ENCODE peak calls at places on chromosomes 13 and 19, in six cellular contexts. One of them, this sample, is unnamed.

GRCh38 chr19:8401981-8402411 is 11.1 kb upstream of the MARCHF2 start:
- DNase-seq in HepG2: no peak
- DNase-seq in A549: no peak
- DNase-seq in GM12878: no peak
- DNase-seq in K562: no peak
- DNase-seq in GM23338: no peak
- DNase-seq in this sample: no peak

GRCh38 chr13:44989941-44990340 is 603 bp downstream of the GPALPP1 start:
- DNase-seq in HepG2: no peak
- DNase-seq in A549: peak; percentile 5
- DNase-seq in GM12878: no peak
- DNase-seq in K562: no peak
- DNase-seq in GM23338: peak; percentile 22
- DNase-seq in this sample: no peak

GRCh38 chr19:1231729-1232128 is 6.1 kb downstream of the CBARP start:
- DNase-seq in HepG2: no peak
- DNase-seq in A549: no peak
- DNase-seq in GM12878: no peak
- DNase-seq in K562: no peak
- DNase-seq in GM23338: no peak
- DNase-seq in this sample: no peak

GRCh38 chr13:83716121-83716520 is 166.2 kb downstream of the SLITRK1 start:
- DNase-seq in HepG2: no peak
- DNase-seq in A549: no peak
- DNase-seq in GM12878: no peak
- DNase-seq in K562: no peak
- DNase-seq in GM23338: peak; percentile 3
- DNase-seq in this sample: no peak

GRCh38 chr13:90686438-90686837 is 661.0 kb upstream of the MIR17HG start:
- DNase-seq in HepG2: no peak
- DNase-seq in A549: no peak
- DNase-seq in GM12878: no peak
- DNase-seq in K562: no peak
- DNase-seq in GM23338: no peak
- DNase-seq in this sample: no peak

GRCh38 chr19:33052352-33052972 is 12.2 kb downstream of the RHPN2 start:
- DNase-seq in HepG2: peak; percentile 60
- DNase-seq in A549: no peak
- DNase-seq in GM12878: no peak
- DNase-seq in K562: no peak
- DNase-seq in GM23338: no peak
- DNase-seq in this sample: no peak

GRCh38 chr19:34480971-34481821 is at the start of gene WTIP:
- DNase-seq in HepG2: peak; percentile 62
- DNase-seq in A549: peak; percentile 82
- DNase-seq in GM12878: no peak
- DNase-seq in K562: no peak
- DNase-seq in GM23338: peak; percentile 89
- DNase-seq in this sample: no peak

GRCh38 chr19:14497347-14497921 is 1.5 kb upstream of the GIPC1 start:
- DNase-seq in HepG2: peak; percentile 74
- DNase-seq in A549: no peak
- DNase-seq in GM12878: no peak
- DNase-seq in K562: no peak
- DNase-seq in GM23338: peak; percentile 50
- DNase-seq in this sample: no peak

GRCh38 chr13:40445557-40445990 is 220.9 kb downstream of the FOXO1 start:
- DNase-seq in HepG2: no peak
- DNase-seq in A549: no peak
- DNase-seq in GM12878: peak; percentile 99
- DNase-seq in K562: no peak
- DNase-seq in GM23338: peak; percentile 14
- DNase-seq in this sample: no peak

GRCh38 chr19:51607920-51608562 is 22.2 kb downstream of the SIGLEC5 start:
- DNase-seq in HepG2: peak; percentile 60
- DNase-seq in A549: no peak
- DNase-seq in GM12878: no peak
- DNase-seq in K562: peak; percentile 87
- DNase-seq in GM23338: peak; percentile 94
- DNase-seq in this sample: peak; percentile 63

GRCh38 chr13:101698400-101698799 is 245.9 kb downstream of the ITGBL1 start:
- DNase-seq in HepG2: no peak
- DNase-seq in A549: no peak
- DNase-seq in GM12878: no peak
- DNase-seq in K562: no peak
- DNase-seq in GM23338: no peak
- DNase-seq in this sample: no peak

GRCh38 chr19:51024924-51025323 is 1.5 kb downstream of the KLK11 start:
- DNase-seq in HepG2: no peak
- DNase-seq in A549: no peak
- DNase-seq in GM12878: no peak
- DNase-seq in K562: no peak
- DNase-seq in GM23338: no peak
- DNase-seq in this sample: no peak

GRCh38 chr13:24747248-24748151 is 16.5 kb upstream of the RNF17 start:
- DNase-seq in HepG2: no peak
- DNase-seq in A549: no peak
- DNase-seq in GM12878: no peak
- DNase-seq in K562: no peak
- DNase-seq in GM23338: peak; percentile 79
- DNase-seq in this sample: no peak

GRCh38 chr19:5046339-5047039 is 77.6 kb downstream of the KDM4B start:
- DNase-seq in HepG2: peak; percentile 87
- DNase-seq in A549: peak; percentile 86
- DNase-seq in GM12878: no peak
- DNase-seq in K562: no peak
- DNase-seq in GM23338: no peak
- DNase-seq in this sample: no peak

GRCh38 chr13:109764474-109765292 is 21.7 kb downstream of the IRS2 start:
- DNase-seq in HepG2: no peak
- DNase-seq in A549: no peak
- DNase-seq in GM12878: no peak
- DNase-seq in K562: no peak
- DNase-seq in GM23338: peak; percentile 12
- DNase-seq in this sample: no peak

GRCh38 chr19:33684550-33685303 is 63.0 kb downstream of the CHST8 start:
- DNase-seq in HepG2: no peak
- DNase-seq in A549: no peak
- DNase-seq in GM12878: no peak
- DNase-seq in K562: no peak
- DNase-seq in GM23338: no peak
- DNase-seq in this sample: no peak

GRCh38 chr13:79837741-79838450 is 356.9 kb downstream of the NDFIP2 start:
- DNase-seq in HepG2: no peak
- DNase-seq in A549: no peak
- DNase-seq in GM12878: no peak
- DNase-seq in K562: no peak
- DNase-seq in GM23338: no peak
- DNase-seq in this sample: no peak

GRCh38 chr19:7852851-7853759 is 21.1 kb downstream of the PRR36 start:
- DNase-seq in HepG2: peak; percentile 90
- DNase-seq in A549: peak; percentile 78
- DNase-seq in GM12878: no peak
- DNase-seq in K562: peak; percentile 97
- DNase-seq in GM23338: peak; percentile 97
- DNase-seq in this sample: no peak

GRCh38 chr13:43816401-43816889 is 29.7 kb upstream of the ENOX1 start:
- DNase-seq in HepG2: no peak
- DNase-seq in A549: no peak
- DNase-seq in GM12878: no peak
- DNase-seq in K562: no peak
- DNase-seq in GM23338: no peak
- DNase-seq in this sample: no peak

DNA sequence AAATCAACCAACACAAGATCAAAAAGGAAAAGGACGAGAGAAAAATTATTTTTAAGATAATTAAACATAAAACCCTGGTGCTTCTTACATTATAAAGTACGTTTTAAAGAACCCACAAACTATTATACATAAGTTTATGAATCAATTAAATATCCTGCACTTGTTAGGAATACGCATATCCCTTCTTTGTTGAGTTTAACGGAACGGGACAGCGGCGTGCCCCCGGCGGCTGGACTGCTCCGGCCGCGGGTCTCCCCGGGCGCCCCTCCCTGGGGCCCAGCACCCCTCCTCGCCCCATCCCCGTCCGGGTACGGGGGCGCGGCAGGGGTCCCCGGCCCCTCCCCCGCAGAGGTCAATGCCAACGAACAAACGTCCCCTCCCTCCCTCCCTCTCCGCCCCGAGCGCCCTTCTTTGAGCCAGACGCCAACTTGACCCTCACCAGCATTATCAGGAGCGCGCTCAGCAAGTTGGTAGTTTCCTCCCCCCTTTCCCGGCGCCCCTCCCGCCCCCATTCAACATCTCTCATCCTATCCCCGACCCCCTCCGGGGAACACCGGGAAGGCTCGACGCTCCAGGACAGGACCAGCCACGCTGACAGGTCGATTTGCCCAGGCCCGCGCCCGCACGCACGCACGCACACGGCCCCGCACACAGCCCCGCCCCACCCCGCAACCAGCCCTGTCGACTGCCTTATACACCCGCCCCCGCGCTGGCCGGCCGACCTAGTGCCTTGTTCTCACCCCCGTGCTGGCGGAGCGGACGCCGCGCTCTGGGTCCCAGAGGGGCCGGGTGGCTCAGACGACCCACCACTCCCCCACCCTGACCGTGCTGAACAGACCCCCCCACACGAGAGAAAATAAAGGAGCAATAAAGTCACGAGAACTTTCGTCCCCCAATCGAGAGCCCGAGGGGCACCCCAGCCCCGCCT is 5.1 kb downstream of the LYL1 start:
- DNase-seq in HepG2: no peak
- DNase-seq in A549: no peak
- DNase-seq in GM12878: no peak
- DNase-seq in K562: peak; percentile 70
- DNase-seq in GM23338: peak; percentile 40
- DNase-seq in this sample: peak; percentile 80
- H3K4me3 ChIP-seq in HepG2: no peak overlapping the region
- H3K4me3 ChIP-seq in A549: no peak overlapping the region
- H3K4me3 ChIP-seq in GM12878: no peak overlapping the region
- H3K4me3 ChIP-seq in K562: peak overlapping the region; percentile 34
- H3K4me3 ChIP-seq in GM23338: peak overlapping the region; percentile 59
- H3K4me3 ChIP-seq in this sample: peak overlapping the region; percentile 33

GRCh38 chr13:71578048-71578447 is 289.0 kb downstream of the DACH1 start:
- DNase-seq in HepG2: no peak
- DNase-seq in A549: no peak
- DNase-seq in GM12878: no peak
- DNase-seq in K562: no peak
- DNase-seq in GM23338: no peak
- DNase-seq in this sample: no peak

GRCh38 chr13:71580614-71581013 is 286.4 kb downstream of the DACH1 start:
- DNase-seq in HepG2: no peak
- DNase-seq in A549: no peak
- DNase-seq in GM12878: no peak
- DNase-seq in K562: no peak
- DNase-seq in GM23338: no peak
- DNase-seq in this sample: no peak

GRCh38 chr13:71577127-71577526 is 289.9 kb downstream of the DACH1 start:
- DNase-seq in HepG2: no peak
- DNase-seq in A549: no peak
- DNase-seq in GM12878: no peak
- DNase-seq in K562: no peak
- DNase-seq in GM23338: no peak
- DNase-seq in this sample: no peak
- TF ChIP-seq REST in HepG2: no peak
- TF ChIP-seq REST in A549: no peak
- TF ChIP-seq REST in GM12878: no peak
- TF ChIP-seq REST in K562: no peak
- TF ChIP-seq REST in GM23338: no peak
- TF ChIP-seq REST in this sample: no peak

GRCh38 chr13:73941752-73942151 is 192.5 kb downstream of the KLF12 start:
- DNase-seq in HepG2: no peak
- DNase-seq in A549: no peak
- DNase-seq in GM12878: no peak
- DNase-seq in K562: no peak
- DNase-seq in GM23338: no peak
- DNase-seq in this sample: no peak

GRCh38 chr13:73943965-73944233 is 190.3 kb downstream of the KLF12 start:
- DNase-seq in HepG2: no peak
- DNase-seq in A549: no peak
- DNase-seq in GM12878: no peak
- DNase-seq in K562: no peak
- DNase-seq in GM23338: no peak
- DNase-seq in this sample: no peak

GRCh38 chr13:73945871-73946270 is 188.3 kb downstream of the KLF12 start:
- DNase-seq in HepG2: no peak
- DNase-seq in A549: no peak
- DNase-seq in GM12878: no peak
- DNase-seq in K562: no peak
- DNase-seq in GM23338: peak; percentile 23
- DNase-seq in this sample: no peak

GRCh38 chr13:73945371-73945770 is 188.8 kb downstream of the KLF12 start:
- DNase-seq in HepG2: no peak
- DNase-seq in A549: no peak
- DNase-seq in GM12878: no peak
- DNase-seq in K562: no peak
- DNase-seq in GM23338: no peak
- DNase-seq in this sample: no peak

GRCh38 chr13:73943137-73943964 is 190.9 kb downstream of the KLF12 start:
- DNase-seq in HepG2: no peak
- DNase-seq in A549: no peak
- DNase-seq in GM12878: no peak
- DNase-seq in K562: no peak
- DNase-seq in GM23338: no peak
- DNase-seq in this sample: no peak
- H3K4me3 ChIP-seq in HepG2: no peak overlapping the region
- H3K4me3 ChIP-seq in A549: no peak overlapping the region
- H3K4me3 ChIP-seq in GM12878: no peak overlapping the region
- H3K4me3 ChIP-seq in K562: no peak overlapping the region
- H3K4me3 ChIP-seq in GM23338: no peak overlapping the region
- H3K4me3 ChIP-seq in this sample: no peak overlapping the region

GRCh38 chr13:94640676-94641075 is 39.0 kb downstream of the GPR180 start:
- DNase-seq in HepG2: no peak
- DNase-seq in A549: no peak
- DNase-seq in GM12878: no peak
- DNase-seq in K562: no peak
- DNase-seq in GM23338: no peak
- DNase-seq in this sample: no peak
- TF ChIP-seq REST in HepG2: no peak
- TF ChIP-seq REST in A549: no peak
- TF ChIP-seq REST in GM12878: no peak
- TF ChIP-seq REST in K562: no peak
- TF ChIP-seq REST in GM23338: no peak
- TF ChIP-seq REST in this sample: no peak